ENCODE peak calls at places on chromosomes 12 and 14, in six cellular contexts. P is brain microvascular endothelial cell; W is dorsolateral prefrontal cortex; X is spleen; G is endothelial cell of umbilical vein; Z is CD8-positive, alpha-beta T cell. T is an unnamed sample. For H3K27me3, the result is how much of the 10 kb centered on the place peaks cover.

GRCh38 chr12:92133166-92133565 is 12.5 kb downstream of the BTG1 start:
- DNase-seq in P (no peak), W (no peak), X (no peak), G (no peak), Z (no peak), T (no peak)

GRCh38 chr14:55600784-55601561 is 21.0 kb downstream of the KTN1 start:
- DNase-seq in P (no peak), W (no peak), X (no peak), G (peak), Z (no peak), T (no peak)

GRCh38 chr14:93301821-93302447 is 30.9 kb downstream of the BTBD7 start:
- DNase-seq in P (peak), W (no peak), X (no peak), G (no peak), Z (no peak), T (peak)

GRCh38 chr12:47721431-47721973 is 3.8 kb downstream of the ENDOU start:
- DNase-seq in P (no peak), W (no peak), X (no peak), G (no peak), Z (no peak), T (no peak)

GRCh38 chr12:72076558-72076915 is 137.9 kb downstream of the TPH2 start:
- DNase-seq in P (no peak), W (no peak), X (no peak), G (no peak), Z (no peak), T (no peak)

GRCh38 chr12:1607940-1608782 is 13.8 kb upstream of the FBXL14 start:
- DNase-seq in P (no peak), W (no peak), X (no peak), G (peak), Z (no peak), T (no peak)

GRCh38 chr12:48991247-48992050 is 7.7 kb downstream of the DDN start:
- DNase-seq in P (no peak), W (no peak), X (no peak), G (no peak), Z (no peak), T (no peak)

GRCh38 chr12:111406474-111407370 is 999 bp downstream of the SH2B3 start:
- DNase-seq in P (no peak), W (no peak), X (peak), G (no peak), Z (no peak), T (no peak)

GRCh38 chr12:69329669-69330428 is 18.3 kb upstream of the LYZ start:
- DNase-seq in P (no peak), W (no peak), X (no peak), G (no peak), Z (no peak), T (no peak)

GRCh38 chr12:49744363-49744885 is 3.1 kb downstream of the TMBIM6 start:
- DNase-seq in P (no peak), W (no peak), X (no peak), G (no peak), Z (no peak), T (no peak)

GRCh38 chr12:106736051-106736957 is 38.2 kb upstream of the RIC8B start:
- DNase-seq in P (no peak), W (no peak), X (no peak), G (no peak), Z (no peak), T (no peak)

GRCh38 chr12:96578526-96579125 is 89.2 kb downstream of the CFAP54 start:
- DNase-seq in P (no peak), W (no peak), X (no peak), G (peak), Z (no peak), T (peak)

GRCh38 chr12:117091758-117092510 is 7.3 kb downstream of the TESC start:
- DNase-seq in P (no peak), W (no peak), X (peak), G (no peak), Z (no peak), T (no peak)

GRCh38 chr14:93032301-93032929 is 83.3 kb downstream of the ITPK1 start:
- DNase-seq in P (no peak), W (no peak), X (peak), G (no peak), Z (no peak), T (no peak)

GRCh38 chr12:7787574-7788315 is 1.5 kb upstream of the NANOG start:
- DNase-seq in P (no peak), W (no peak), X (no peak), G (no peak), Z (no peak), T (no peak)

DNA sequence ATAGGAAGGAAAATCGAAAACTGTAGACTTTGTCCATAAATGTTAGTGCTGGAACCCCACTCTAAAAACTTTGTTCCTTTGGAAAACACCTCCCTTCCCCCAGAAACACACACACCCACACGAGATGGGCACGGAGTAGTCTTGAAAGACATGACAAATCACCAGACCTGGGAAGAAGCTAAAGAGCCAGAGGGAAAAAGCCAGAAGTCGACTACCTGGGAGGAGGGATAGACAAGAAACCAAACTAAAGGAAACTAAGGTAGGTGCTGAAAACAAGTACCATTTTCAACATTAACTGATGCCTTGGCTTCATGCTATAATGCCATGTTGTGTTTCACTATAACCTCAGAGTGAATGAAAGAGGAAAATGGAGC is 899 bp upstream of the NANOG start:
- DNase-seq in P (no peak), W (no peak), X (no peak), G (no peak), Z (no peak), T (no peak)
- H3K27me3 ChIP-seq in P (under half), W (under half), X (under half), G (under half), Z (under half), T (under half)

GRCh38 chr12:53736602-53737493 is 9.6 kb upstream of the CALCOCO1 start:
- DNase-seq in P (no peak), W (no peak), X (no peak), G (no peak), Z (no peak), T (no peak)
- H3K27me3 ChIP-seq in P (half or more), W (under half), X (half or more), G (half or more), Z (under half), T (half or more)

GRCh38 chr14:104574978-104575377 is 4.6 kb upstream of the C14orf180 start:
- DNase-seq in P (no peak), W (no peak), X (no peak), G (no peak), Z (no peak), T (no peak)

GRCh38 chr14:104573930-104574329 is 5.6 kb upstream of the C14orf180 start:
- DNase-seq in P (no peak), W (no peak), X (no peak), G (no peak), Z (no peak), T (no peak)

GRCh38 chr14:104576607-104577332 is 2.8 kb upstream of the C14orf180 start:
- DNase-seq in P (no peak), W (no peak), X (no peak), G (no peak), Z (no peak), T (no peak)

GRCh38 chr14:104572668-104573067 is 6.9 kb upstream of the C14orf180 start:
- DNase-seq in P (no peak), W (no peak), X (no peak), G (no peak), Z (no peak), T (no peak)

GRCh38 chr14:104574536-104574935 is 5.0 kb upstream of the C14orf180 start:
- DNase-seq in P (no peak), W (no peak), X (no peak), G (no peak), Z (no peak), T (no peak)
- H3K27me3 ChIP-seq in P (under half), W (under half), X (half or more), G (under half), Z (under half), T (under half)

GRCh38 chr12:132429932-132430643 is 59.9 kb upstream of the FBRSL1 start:
- DNase-seq in P (no peak), W (no peak), X (peak), G (no peak), Z (peak), T (peak)
- H3K27me3 ChIP-seq in P (under half), W (under half), X (under half), G (under half), Z (under half), T (half or more)

GRCh38 chr12:132461526-132461925 is 28.4 kb upstream of the FBRSL1 start:
- DNase-seq in P (no peak), W (no peak), X (no peak), G (no peak), Z (no peak), T (no peak)

GRCh38 chr12:132460571-132460970 is 29.4 kb upstream of the FBRSL1 start:
- DNase-seq in P (no peak), W (no peak), X (no peak), G (no peak), Z (no peak), T (no peak)

GRCh38 chr12:132464820-132465219 is 25.1 kb upstream of the FBRSL1 start:
- DNase-seq in P (no peak), W (no peak), X (no peak), G (no peak), Z (no peak), T (no peak)

GRCh38 chr12:132465269-132466190 is 24.4 kb upstream of the FBRSL1 start:
- DNase-seq in P (no peak), W (no peak), X (peak), G (no peak), Z (no peak), T (no peak)

DNA sequence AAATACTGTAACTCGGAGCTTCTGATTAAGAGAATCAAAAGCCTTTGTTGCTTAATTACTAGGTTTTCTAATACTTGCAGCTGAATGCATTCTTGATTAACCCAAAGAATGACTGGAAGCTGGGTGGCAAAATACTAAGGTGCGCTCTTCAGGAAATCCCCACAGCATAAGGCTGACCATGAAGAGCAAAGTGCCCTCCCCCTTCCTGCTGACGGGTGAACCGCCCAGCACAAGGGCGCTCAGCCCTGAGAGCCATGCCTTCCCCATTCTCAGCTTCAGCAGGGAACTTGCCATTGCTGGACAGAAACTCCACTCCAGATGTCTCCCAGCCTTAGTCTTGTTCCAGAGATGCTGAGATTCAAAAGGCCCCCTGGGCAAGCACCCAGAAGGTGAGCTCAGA is 27.2 kb upstream of the FBRSL1 start:
- DNase-seq in P (no peak), W (no peak), X (no peak), G (no peak), Z (no peak), T (no peak)
- H3K27me3 ChIP-seq in P (under half), W (under half), X (under half), G (under half), Z (under half), T (under half)

GRCh38 chr12:12893438-12893837 is 2.1 kb downstream of the GPRC5A start:
- DNase-seq in P (no peak), W (no peak), X (no peak), G (no peak), Z (no peak), T (no peak)
- H3K27me3 ChIP-seq in P (under half), W (under half), X (half or more), G (under half), Z (under half), T (under half)

GRCh38 chr14:100819453-100819828 is 6.5 kb upstream of the MEG3 start:
- DNase-seq in P (no peak), W (no peak), X (no peak), G (no peak), Z (no peak), T (no peak)
- H3K27me3 ChIP-seq in P (under half), W (under half), X (under half), G (under half), Z (under half), T (under half)

GRCh38 chr14:76724827-76725550 is 36.3 kb upstream of the VASH1 start:
- DNase-seq in P (no peak), W (no peak), X (no peak), G (no peak), Z (no peak), T (no peak)

GRCh38 chr14:76729195-76729594 is 32.1 kb upstream of the VASH1 start:
- DNase-seq in P (no peak), W (no peak), X (no peak), G (no peak), Z (no peak), T (no peak)

GRCh38 chr14:76726551-76726961 is 34.7 kb upstream of the VASH1 start:
- DNase-seq in P (no peak), W (no peak), X (peak), G (no peak), Z (no peak), T (no peak)

GRCh38 chr14:76727403-76727802 is 33.9 kb upstream of the VASH1 start:
- DNase-seq in P (no peak), W (no peak), X (no peak), G (no peak), Z (no peak), T (no peak)

DNA sequence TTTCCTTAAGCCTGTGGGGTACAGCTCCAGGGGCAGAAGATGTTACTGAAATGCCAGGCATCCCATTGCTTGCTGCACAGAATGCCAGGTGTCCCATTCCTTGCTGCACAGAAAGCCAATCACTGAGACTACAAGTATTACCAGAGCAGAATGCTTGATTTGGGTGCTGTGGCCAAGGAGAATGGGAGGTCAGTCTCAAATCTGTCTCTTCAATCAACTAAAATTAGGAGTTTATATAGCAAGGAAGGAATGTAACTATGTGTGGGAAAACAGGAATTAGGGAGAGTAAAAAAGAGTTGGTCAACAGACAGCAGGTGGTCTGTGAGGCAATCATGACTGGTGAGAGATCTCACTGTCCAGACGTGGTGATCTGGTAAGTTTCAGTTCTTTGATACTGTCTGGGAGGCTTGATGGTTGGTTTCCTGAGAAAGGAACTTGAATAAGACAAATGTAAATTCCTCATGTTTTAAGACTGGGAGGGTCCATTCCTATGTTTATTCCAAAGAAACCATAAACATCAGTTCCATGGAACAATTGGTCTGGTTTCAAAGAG is 31.2 kb upstream of the VASH1 start:
- DNase-seq in P (no peak), W (no peak), X (no peak), G (peak), Z (no peak), T (no peak)
- H3K27me3 ChIP-seq in P (under half), W (under half), X (under half), G (under half), Z (under half), T (under half)